ENCODE peak calls at places on chromosomes 2 and 18, in four cellular contexts. One of them, this sample, is unnamed. For H3K9me3, the result is how much of the 10 kb centered on the place peaks cover.

GRCh38 chr2:152198499-152198898 is 22.9 kb upstream of the STAM2 start:
- DNase-seq in right cardiac atrium: no peak
- DNase-seq in GM23248: no peak
- DNase-seq in sigmoid colon: no peak
- DNase-seq in this sample: no peak

GRCh38 chr2:114784046-114784445 is 341.6 kb downstream of the DPP10 start:
- DNase-seq in sigmoid colon: no peak
- DNase-seq in GM23248: no peak
- DNase-seq in right cardiac atrium: no peak
- DNase-seq in this sample: no peak

GRCh38 chr2:41989503-41990180 is 58.2 kb upstream of the PKDCC start:
- DNase-seq in sigmoid colon: no peak
- DNase-seq in GM23248: no peak
- DNase-seq in right cardiac atrium: no peak
- DNase-seq in this sample: no peak

GRCh38 chr2:157720504-157720903 is 91.8 kb upstream of the ACVR1C start:
- DNase-seq in right cardiac atrium: no peak
- DNase-seq in sigmoid colon: no peak
- DNase-seq in GM23248: no peak
- DNase-seq in this sample: no peak

GRCh38 chr2:27191107-27191829 is 20.6 kb upstream of the ATRAID start:
- DNase-seq in GM23248: peak
- DNase-seq in sigmoid colon: no peak
- DNase-seq in right cardiac atrium: no peak
- DNase-seq in this sample: no peak

GRCh38 chr2:237149425-237149824 is 63.7 kb downstream of the COPS8 start:
- DNase-seq in right cardiac atrium: no peak
- DNase-seq in sigmoid colon: no peak
- DNase-seq in GM23248: peak
- DNase-seq in this sample: no peak

GRCh38 chr2:73642338-73643018 is at the start of gene NAT8:
- DNase-seq in right cardiac atrium: no peak
- DNase-seq in sigmoid colon: no peak
- DNase-seq in GM23248: no peak
- DNase-seq in this sample: no peak

GRCh38 chr2:106144621-106145331 is 49.3 kb downstream of the UXS1 start:
- DNase-seq in GM23248: no peak
- DNase-seq in sigmoid colon: no peak
- DNase-seq in right cardiac atrium: no peak
- DNase-seq in this sample: no peak

DNA sequence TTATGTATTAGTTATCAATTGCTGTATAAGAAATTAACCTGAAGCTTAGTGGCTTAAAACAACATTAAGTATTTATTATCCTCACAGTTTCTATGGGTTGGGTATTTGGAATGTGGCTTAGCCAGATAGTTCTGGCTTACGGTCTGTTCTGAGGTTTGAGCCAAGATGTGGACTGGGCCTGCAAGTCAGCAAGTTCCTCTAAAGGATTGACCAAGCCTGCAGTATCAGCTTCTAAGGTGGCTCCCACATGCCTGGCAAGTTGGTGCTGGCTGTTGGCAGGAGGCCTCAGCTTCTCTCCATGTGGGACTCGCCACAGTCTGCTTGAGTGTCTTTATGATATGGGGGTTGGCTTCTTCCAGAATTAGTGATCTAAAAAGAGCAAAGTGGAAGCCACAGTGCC is 45.0 kb upstream of the TCF4 start:
- DNase-seq in GM23248: peak
- DNase-seq in right cardiac atrium: no peak
- DNase-seq in sigmoid colon: no peak
- DNase-seq in this sample: no peak
- H3K9me3 ChIP-seq in GM23248: under half
- H3K9me3 ChIP-seq in right cardiac atrium: under half
- H3K9me3 ChIP-seq in sigmoid colon: under half
- H3K9me3 ChIP-seq in this sample: under half

GRCh38 chr18:71815305-71815704 is 728.8 kb downstream of the CBLN2 start:
- DNase-seq in right cardiac atrium: no peak
- DNase-seq in sigmoid colon: no peak
- DNase-seq in GM23248: no peak
- DNase-seq in this sample: no peak

GRCh38 chr18:71807586-71807985 is 736.6 kb downstream of the CBLN2 start:
- DNase-seq in GM23248: no peak
- DNase-seq in sigmoid colon: no peak
- DNase-seq in right cardiac atrium: no peak
- DNase-seq in this sample: no peak

GRCh38 chr18:71808576-71808975 is 735.6 kb downstream of the CBLN2 start:
- DNase-seq in GM23248: no peak
- DNase-seq in right cardiac atrium: no peak
- DNase-seq in sigmoid colon: no peak
- DNase-seq in this sample: no peak

GRCh38 chr18:71809711-71810110 is 734.4 kb downstream of the CBLN2 start:
- DNase-seq in right cardiac atrium: no peak
- DNase-seq in sigmoid colon: no peak
- DNase-seq in GM23248: no peak
- DNase-seq in this sample: no peak
- H3K9me3 ChIP-seq in right cardiac atrium: under half
- H3K9me3 ChIP-seq in sigmoid colon: under half
- H3K9me3 ChIP-seq in GM23248: under half
- H3K9me3 ChIP-seq in this sample: under half

GRCh38 chr2:228901531-228901930 is 369.6 kb downstream of the PID1 start:
- DNase-seq in GM23248: no peak
- DNase-seq in sigmoid colon: no peak
- DNase-seq in right cardiac atrium: no peak
- DNase-seq in this sample: no peak
- H3K9me3 ChIP-seq in GM23248: under half
- H3K9me3 ChIP-seq in sigmoid colon: under half
- H3K9me3 ChIP-seq in right cardiac atrium: under half
- H3K9me3 ChIP-seq in this sample: under half

GRCh38 chr2:13676269-13676668 is 956.2 kb upstream of the LRATD1 start:
- DNase-seq in sigmoid colon: no peak
- DNase-seq in GM23248: peak
- DNase-seq in right cardiac atrium: no peak
- DNase-seq in this sample: no peak

GRCh38 chr2:13682878-13683277 is 949.6 kb upstream of the LRATD1 start:
- DNase-seq in right cardiac atrium: no peak
- DNase-seq in GM23248: peak
- DNase-seq in sigmoid colon: no peak
- DNase-seq in this sample: no peak

GRCh38 chr2:13686262-13686661 is 946.3 kb upstream of the LRATD1 start:
- DNase-seq in GM23248: no peak
- DNase-seq in right cardiac atrium: no peak
- DNase-seq in sigmoid colon: no peak
- DNase-seq in this sample: no peak

GRCh38 chr2:13681936-13682335 is 950.6 kb upstream of the LRATD1 start:
- DNase-seq in right cardiac atrium: no peak
- DNase-seq in sigmoid colon: no peak
- DNase-seq in GM23248: peak
- DNase-seq in this sample: no peak
- H3K9me3 ChIP-seq in right cardiac atrium: under half
- H3K9me3 ChIP-seq in sigmoid colon: under half
- H3K9me3 ChIP-seq in GM23248: under half
- H3K9me3 ChIP-seq in this sample: under half

This sample was measured in kidney.